ENCODE peak calls at places on chromosomes 2 and 18, in five cellular contexts. One of them, this sample, is unnamed.

GRCh38 chr2:70431948-70432347 is 121.7 kb downstream of the TGFA start:
- DNase-seq in anterior cingulate cortex: no peak
- DNase-seq in ACHN: no peak
- DNase-seq in omental fat pad: no peak
- DNase-seq in posterior vena cava: no peak
- DNase-seq in this sample: no peak

GRCh38 chr2:64311948-64312621 is 141.9 kb upstream of the LGALSL start:
- DNase-seq in anterior cingulate cortex: peak; percentile 55
- DNase-seq in ACHN: no peak
- DNase-seq in omental fat pad: peak; percentile 32
- DNase-seq in posterior vena cava: peak; percentile 88
- DNase-seq in this sample: peak; percentile 79

GRCh38 chr2:16202643-16203020 is 262.3 kb downstream of the MYCN start:
- DNase-seq in anterior cingulate cortex: no peak
- DNase-seq in ACHN: no peak
- DNase-seq in omental fat pad: no peak
- DNase-seq in posterior vena cava: no peak
- DNase-seq in this sample: no peak

GRCh38 chr2:120596990-120597594 is 138.6 kb upstream of the GLI2 start:
- DNase-seq in anterior cingulate cortex: no peak
- DNase-seq in ACHN: no peak
- DNase-seq in omental fat pad: no peak
- DNase-seq in posterior vena cava: peak; percentile 82
- DNase-seq in this sample: no peak

GRCh38 chr18:42365550-42365949 is 410.5 kb downstream of the PIK3C3 start:
- DNase-seq in anterior cingulate cortex: no peak
- DNase-seq in ACHN: no peak
- DNase-seq in omental fat pad: no peak
- DNase-seq in posterior vena cava: no peak
- DNase-seq in this sample: no peak

GRCh38 chr18:39421319-39421718 is 1855.7 kb upstream of the CELF4 start:
- DNase-seq in anterior cingulate cortex: no peak
- DNase-seq in ACHN: no peak
- DNase-seq in omental fat pad: no peak
- DNase-seq in posterior vena cava: no peak
- DNase-seq in this sample: no peak

GRCh38 chr2:217794133-217794986 is 208.4 kb downstream of the TNS1 start:
- DNase-seq in anterior cingulate cortex: no peak
- DNase-seq in ACHN: no peak
- DNase-seq in omental fat pad: peak; percentile 13
- DNase-seq in posterior vena cava: peak; percentile 74
- DNase-seq in this sample: no peak

GRCh38 chr2:189285962-189286648 is 106.5 kb upstream of the COL5A2 start:
- DNase-seq in anterior cingulate cortex: no peak
- DNase-seq in ACHN: peak; percentile 20
- DNase-seq in omental fat pad: no peak
- DNase-seq in posterior vena cava: no peak
- DNase-seq in this sample: no peak

GRCh38 chr2:44938287-44939073 is 3.0 kb upstream of the SIX3 start:
- DNase-seq in anterior cingulate cortex: no peak
- DNase-seq in ACHN: no peak
- DNase-seq in omental fat pad: no peak
- DNase-seq in posterior vena cava: no peak
- DNase-seq in this sample: no peak

GRCh38 chr2:190186238-190186637 is 123.7 kb upstream of the MSTN start:
- DNase-seq in anterior cingulate cortex: no peak
- DNase-seq in ACHN: no peak
- DNase-seq in omental fat pad: no peak
- DNase-seq in posterior vena cava: no peak
- DNase-seq in this sample: no peak

GRCh38 chr2:47094519-47095155 is 60.5 kb downstream of the STPG4 start:
- DNase-seq in anterior cingulate cortex: no peak
- DNase-seq in ACHN: no peak
- DNase-seq in omental fat pad: no peak
- DNase-seq in posterior vena cava: peak; percentile 86
- DNase-seq in this sample: no peak

GRCh38 chr2:114068438-114068837 is 178.5 kb downstream of the ACTR3 start:
- DNase-seq in anterior cingulate cortex: no peak
- DNase-seq in ACHN: peak; percentile 22
- DNase-seq in omental fat pad: no peak
- DNase-seq in posterior vena cava: no peak
- DNase-seq in this sample: peak; percentile 16

GRCh38 chr2:186099772-186100171 is 361.2 kb downstream of the FSIP2 start:
- DNase-seq in anterior cingulate cortex: no peak
- DNase-seq in ACHN: no peak
- DNase-seq in omental fat pad: no peak
- DNase-seq in posterior vena cava: no peak
- DNase-seq in this sample: no peak

GRCh38 chr2:174158003-174158402 is 90.3 kb downstream of the OLA1 start:
- DNase-seq in anterior cingulate cortex: no peak
- DNase-seq in ACHN: peak; percentile 68
- DNase-seq in omental fat pad: no peak
- DNase-seq in posterior vena cava: no peak
- DNase-seq in this sample: peak; percentile 59

GRCh38 chr2:12606472-12607000 is 110.2 kb upstream of the TRIB2 start:
- DNase-seq in anterior cingulate cortex: no peak
- DNase-seq in ACHN: no peak
- DNase-seq in omental fat pad: no peak
- DNase-seq in posterior vena cava: no peak
- DNase-seq in this sample: no peak

GRCh38 chr2:216596986-216597509 is 36.2 kb upstream of the IGFBP2 start:
- DNase-seq in anterior cingulate cortex: no peak
- DNase-seq in ACHN: no peak
- DNase-seq in omental fat pad: no peak
- DNase-seq in posterior vena cava: no peak
- DNase-seq in this sample: no peak

GRCh38 chr2:1975060-1975459 is 230.7 kb upstream of the PXDN start:
- DNase-seq in anterior cingulate cortex: no peak
- DNase-seq in ACHN: no peak
- DNase-seq in omental fat pad: no peak
- DNase-seq in posterior vena cava: no peak
- DNase-seq in this sample: no peak

GRCh38 chr18:45828917-45829811 is 3.7 kb downstream of the SIGLEC15 start:
- DNase-seq in anterior cingulate cortex: no peak
- DNase-seq in ACHN: no peak
- DNase-seq in omental fat pad: no peak
- DNase-seq in posterior vena cava: peak; percentile 78
- DNase-seq in this sample: peak; percentile 61

GRCh38 chr2:148528356-148529064 is 116.0 kb upstream of the EPC2 start:
- DNase-seq in anterior cingulate cortex: no peak
- DNase-seq in ACHN: no peak
- DNase-seq in omental fat pad: no peak
- DNase-seq in posterior vena cava: no peak
- DNase-seq in this sample: no peak

GRCh38 chr2:47189635-47190034 is 34.5 kb upstream of the STPG4 start:
- DNase-seq in anterior cingulate cortex: no peak
- DNase-seq in ACHN: peak; percentile 56
- DNase-seq in omental fat pad: no peak
- DNase-seq in posterior vena cava: no peak
- DNase-seq in this sample: no peak

GRCh38 chr2:58479557-58480120 is 238.5 kb upstream of the FANCL start:
- DNase-seq in anterior cingulate cortex: no peak
- DNase-seq in ACHN: no peak
- DNase-seq in omental fat pad: no peak
- DNase-seq in posterior vena cava: no peak
- DNase-seq in this sample: no peak

GRCh38 chr2:102480273-102480672 is 7.2 kb downstream of the SLC9A4 start:
- DNase-seq in anterior cingulate cortex: no peak
- DNase-seq in ACHN: no peak
- DNase-seq in omental fat pad: no peak
- DNase-seq in posterior vena cava: no peak
- DNase-seq in this sample: no peak

GRCh38 chr2:187615364-187615763 is 61.1 kb upstream of the TFPI start:
- DNase-seq in anterior cingulate cortex: no peak
- DNase-seq in ACHN: no peak
- DNase-seq in omental fat pad: no peak
- DNase-seq in posterior vena cava: no peak
- DNase-seq in this sample: no peak

GRCh38 chr2:28063492-28063962 is 173.0 kb downstream of the BABAM2 start:
- DNase-seq in anterior cingulate cortex: no peak
- DNase-seq in ACHN: no peak
- DNase-seq in omental fat pad: no peak
- DNase-seq in posterior vena cava: no peak
- DNase-seq in this sample: no peak

GRCh38 chr2:158781562-158781961 is 13.6 kb upstream of the DAPL1 start:
- DNase-seq in anterior cingulate cortex: no peak
- DNase-seq in ACHN: no peak
- DNase-seq in omental fat pad: no peak
- DNase-seq in posterior vena cava: no peak
- DNase-seq in this sample: no peak

GRCh38 chr18:9736942-9737813 is 29.1 kb downstream of the RAB31 start:
- DNase-seq in anterior cingulate cortex: no peak
- DNase-seq in ACHN: peak; percentile 74
- DNase-seq in omental fat pad: no peak
- DNase-seq in posterior vena cava: no peak
- DNase-seq in this sample: peak; percentile 35

GRCh38 chr2:188314314-188315054 is 22.8 kb downstream of the GULP1 start:
- DNase-seq in anterior cingulate cortex: no peak
- DNase-seq in ACHN: peak; percentile 82
- DNase-seq in omental fat pad: no peak
- DNase-seq in posterior vena cava: no peak
- DNase-seq in this sample: no peak

GRCh38 chr2:179444056-179444455 is 179.4 kb upstream of the SESTD1 start:
- DNase-seq in anterior cingulate cortex: no peak
- DNase-seq in ACHN: no peak
- DNase-seq in omental fat pad: no peak
- DNase-seq in posterior vena cava: no peak
- DNase-seq in this sample: no peak

GRCh38 chr2:70496819-70497218 is 56.8 kb downstream of the TGFA start:
- DNase-seq in anterior cingulate cortex: no peak
- DNase-seq in ACHN: peak; percentile 33
- DNase-seq in omental fat pad: no peak
- DNase-seq in posterior vena cava: no peak
- DNase-seq in this sample: no peak